ENCODE peak calls at places on chromosomes 11 and 22, in nine cellular contexts. K is AG04450, M is LNCaP clone FGC, G is cardiac muscle cell, B is GM23338, H is stomach, F is heart left ventricle, E is breast epithelium, J is IMR-90. N is an unnamed sample.

GRCh38 chr22:37472418-37473006 is 13.7 kb downstream of the MFNG start:
- DNase-seq in K (no peak), M (no peak), G (peak; percentile 57), B (peak; percentile 81), H (peak; percentile 67), F (no peak), E (no peak), J (peak; percentile 28), N (peak; percentile 52)

GRCh38 chr11:108589136-108589535 is 4.4 kb downstream of the EXPH5 start:
- DNase-seq in K (no peak), M (no peak), G (peak; percentile 15), B (no peak), H (no peak), F (no peak), E (no peak), J (no peak), N (no peak)

GRCh38 chr22:44024288-44024908 is at the start of gene PARVB:
- DNase-seq in K (no peak), M (no peak), G (peak; percentile 47), B (peak; percentile 42), H (no peak), F (peak; percentile 47), E (no peak), J (no peak), N (no peak)

GRCh38 chr11:12724301-12725046 is 50.3 kb downstream of the TEAD1 start:
- DNase-seq in K (peak; percentile 83), M (peak; percentile 84), G (no peak), B (peak; percentile 95), H (peak; percentile 75), F (peak; percentile 80), E (peak; percentile 80), J (peak; percentile 95), N (peak; percentile 97)

GRCh38 chr22:44449061-44449682 is 48.9 kb downstream of the RTL6 start:
- DNase-seq in K (peak; percentile 85), M (no peak), G (no peak), B (no peak), H (no peak), F (no peak), E (no peak), J (peak; percentile 93), N (peak; percentile 83)

GRCh38 chr22:41910050-41910598 is 4.8 kb downstream of the SHISA8 start:
- DNase-seq in K (no peak), M (no peak), G (peak; percentile 60), B (peak; percentile 79), H (no peak), F (no peak), E (no peak), J (no peak), N (no peak)

GRCh38 chr11:116513894-116514293 is 258.9 kb downstream of the BUD13 start:
- DNase-seq in K (no peak), M (peak; percentile 57), G (peak; percentile 30), B (peak; percentile 83), H (no peak), F (no peak), E (no peak), J (peak; percentile 28), N (peak; percentile 18)

GRCh38 chr11:13682212-13682611 is 13.7 kb downstream of the FAR1 start:
- DNase-seq in K (no peak), M (no peak), G (no peak), B (no peak), H (no peak), F (no peak), E (no peak), J (no peak), N (no peak)

GRCh38 chr11:125621995-125622394 is 3.0 kb upstream of the CHEK1 start:
- DNase-seq in K (no peak), M (no peak), G (no peak), B (no peak), H (no peak), F (no peak), E (no peak), J (peak; percentile 77), N (peak; percentile 52)

GRCh38 chr22:33271390-33272161 is 213.4 kb upstream of the SYN3 start:
- DNase-seq in K (no peak), M (peak; percentile 71), G (no peak), B (no peak), H (peak; percentile 87), F (peak; percentile 71), E (peak; percentile 65), J (peak; percentile 13), N (peak; percentile 17)

GRCh38 chr11:1081601-1082311 is 7.1 kb downstream of the MUC2 start:
- DNase-seq in K (no peak), M (no peak), G (no peak), B (no peak), H (no peak), F (no peak), E (peak; percentile 46), J (no peak), N (no peak)

GRCh38 chr22:50444663-50445062 is 30.2 kb downstream of the SBF1 start:
- DNase-seq in K (peak; percentile 33), M (peak; percentile 39), G (peak; percentile 12), B (no peak), H (peak; percentile 84), F (peak; percentile 28), E (no peak), J (peak; percentile 78), N (peak; percentile 88)

GRCh38 chr11:101436511-101437142 is 147.2 kb downstream of the TRPC6 start:
- DNase-seq in K (no peak), M (peak; percentile 25), G (peak; percentile 71), B (peak; percentile 91), H (peak; percentile 55), F (peak; percentile 32), E (no peak), J (peak; percentile 49), N (peak; percentile 62)

GRCh38 chr11:99973993-99974392 is 713.1 kb upstream of the ARHGAP42 start:
- DNase-seq in K (no peak), M (no peak), G (no peak), B (no peak), H (no peak), F (no peak), E (no peak), J (no peak), N (peak; percentile 36)

GRCh38 chr11:114295676-114296081 is 520 bp upstream of the NNMT start:
- DNase-seq in K (no peak), M (no peak), G (no peak), B (no peak), H (no peak), F (no peak), E (no peak), J (no peak), N (no peak)

GRCh38 chr11:114296190-114296978 is at the start of gene NNMT:
- DNase-seq in K (peak; percentile 92), M (no peak), G (no peak), B (no peak), H (peak; percentile 44), F (peak; percentile 81), E (no peak), J (peak; percentile 97), N (peak; percentile 98)

GRCh38 chr11:114296979-114297372 is 777 bp downstream of the NNMT start:
- DNase-seq in K (no peak), M (no peak), G (no peak), B (no peak), H (no peak), F (no peak), E (no peak), J (no peak), N (no peak)

GRCh38 chr11:114298701-114299090 is 2.5 kb downstream of the NNMT start:
- DNase-seq in K (no peak), M (no peak), G (no peak), B (no peak), H (no peak), F (no peak), E (no peak), J (no peak), N (no peak)

GRCh38 chr11:114297806-114298700 is 1.9 kb downstream of the NNMT start:
- DNase-seq in K (no peak), M (no peak), G (no peak), B (no peak), H (no peak), F (no peak), E (no peak), J (no peak), N (no peak)
- H3K4me3 ChIP-seq in K (peak overlapping the region; percentile 67), M (no peak overlapping the region), G (no peak overlapping the region), B (no peak overlapping the region), H (peak overlapping the region; percentile 46), F (peak overlapping the region; percentile 43), E (peak overlapping the region; percentile 74), J (peak overlapping the region; percentile 38), N (peak overlapping the region; percentile 68)

GRCh38 chr11:20669833-20670684 is 673 bp downstream of the NELL1 start:
- DNase-seq in K (no peak), M (no peak), G (peak; percentile 18), B (peak; percentile 41), H (no peak), F (no peak), E (no peak), J (no peak), N (no peak)

GRCh38 chr11:20671856-20672546 is 2.6 kb downstream of the NELL1 start:
- DNase-seq in K (no peak), M (no peak), G (peak; percentile 43), B (peak; percentile 34), H (no peak), F (no peak), E (no peak), J (no peak), N (peak; percentile 4)

GRCh38 chr11:20670932-20671403 is 1.6 kb downstream of the NELL1 start:
- DNase-seq in K (no peak), M (no peak), G (no peak), B (peak; percentile 67), H (no peak), F (no peak), E (no peak), J (no peak), N (no peak)

GRCh38 chr11:20668844-20669832 is at the start of gene NELL1:
- DNase-seq in K (no peak), M (no peak), G (peak; percentile 59), B (peak; percentile 68), H (no peak), F (no peak), E (no peak), J (no peak), N (peak; percentile 2)

DNA sequence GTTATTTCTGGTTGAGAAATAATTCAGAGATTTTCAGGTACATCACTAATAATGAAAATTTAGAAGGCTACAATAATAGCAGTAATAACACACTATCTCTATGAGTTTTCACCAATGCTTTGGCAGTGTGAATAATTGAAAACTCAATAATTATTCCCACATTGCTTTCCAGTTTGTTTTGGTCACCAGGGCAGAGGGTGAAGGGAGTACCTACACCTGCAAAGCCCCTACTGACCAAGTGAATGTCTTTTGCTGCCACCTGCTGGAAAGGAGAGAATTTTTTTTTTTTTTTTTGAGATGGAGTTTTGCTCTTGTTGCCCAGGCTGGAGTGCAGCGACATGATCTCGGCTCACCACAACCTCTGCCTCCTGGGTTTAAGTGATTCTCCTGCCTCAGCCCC is 3.2 kb downstream of the NELL1 start:
- DNase-seq in K (no peak), M (no peak), G (peak; percentile 36), B (peak; percentile 64), H (no peak), F (no peak), E (no peak), J (no peak), N (peak; percentile 13)
- TF ChIP-seq CTCF in K (peak; percentile 38), M (peak; percentile 52), G (peak; percentile 40), B (peak; percentile 69), H (no peak), F (peak; percentile 21), E (no peak), J (peak; percentile 9), N (peak; percentile 52)

GRCh38 chr11:127420139-127420538 is 419.6 kb upstream of the KIRREL3 start:
- DNase-seq in K (no peak), M (no peak), G (no peak), B (no peak), H (no peak), F (no peak), E (no peak), J (no peak), N (no peak)
- H3K4me3 ChIP-seq in K (no peak overlapping the region), M (no peak overlapping the region), G (no peak overlapping the region), B (no peak overlapping the region), H (no peak overlapping the region), F (no peak overlapping the region), E (no peak overlapping the region), J (no peak overlapping the region), N (no peak overlapping the region)

GRCh38 chr22:10781571-10782403 is 4746.2 kb upstream of the OR11H1 start:
- DNase-seq in K (no peak), M (no peak), G (no peak), B (no peak), H (no peak), F (no peak), E (no peak), J (no peak), N (no peak)
- TF ChIP-seq CTCF in K (no peak), M (no peak), G (no peak), B (no peak), H (no peak), F (no peak), E (no peak), J (no peak), N (no peak)

N was measured in choroid plexus epithelial cell.